ENCODE peak calls at places on chromosomes 3 and 15, in five cellular contexts. One of them, this sample, is unnamed.

GRCh38 chr3:31011383-31011782 is 116.9 kb upstream of the GADL1 start:
- DNase-seq in non-pigmented ciliary epithelial cell: no peak
- DNase-seq in NCI-H1092 treated with DMSO at 0.1 percent for 48 hours: peak
- DNase-seq in substantia nigra: no peak
- DNase-seq in stimulated activated CD4-positive, alpha-beta T cell treated with anti-CD3 and anti-CD28 coated beads, Interleukin-2, amount 100 ng/mL, for 4 hours: no peak
- DNase-seq in this sample: no peak

GRCh38 chr15:92809880-92810361 is 90.2 kb upstream of the CHD2 start:
- DNase-seq in substantia nigra: no peak
- DNase-seq in non-pigmented ciliary epithelial cell: no peak
- DNase-seq in NCI-H1092 treated with DMSO at 0.1 percent for 48 hours: peak
- DNase-seq in stimulated activated CD4-positive, alpha-beta T cell treated with anti-CD3 and anti-CD28 coated beads, Interleukin-2, amount 100 ng/mL, for 4 hours: no peak
- DNase-seq in this sample: peak

GRCh38 chr3:182527745-182528144 is 265.6 kb upstream of the ATP11B start:
- DNase-seq in non-pigmented ciliary epithelial cell: no peak
- DNase-seq in substantia nigra: no peak
- DNase-seq in NCI-H1092 treated with DMSO at 0.1 percent for 48 hours: no peak
- DNase-seq in stimulated activated CD4-positive, alpha-beta T cell treated with anti-CD3 and anti-CD28 coated beads, Interleukin-2, amount 100 ng/mL, for 4 hours: no peak
- DNase-seq in this sample: no peak

GRCh38 chr15:57160823-57161560 is 215.3 kb upstream of the CGNL1 start:
- DNase-seq in non-pigmented ciliary epithelial cell: no peak
- DNase-seq in stimulated activated CD4-positive, alpha-beta T cell treated with anti-CD3 and anti-CD28 coated beads, Interleukin-2, amount 100 ng/mL, for 4 hours: no peak
- DNase-seq in NCI-H1092 treated with DMSO at 0.1 percent for 48 hours: no peak
- DNase-seq in substantia nigra: no peak
- DNase-seq in this sample: no peak

GRCh38 chr3:56130036-56130435 is 338.2 kb downstream of the ERC2 start:
- DNase-seq in substantia nigra: no peak
- DNase-seq in NCI-H1092 treated with DMSO at 0.1 percent for 48 hours: no peak
- DNase-seq in non-pigmented ciliary epithelial cell: no peak
- DNase-seq in stimulated activated CD4-positive, alpha-beta T cell treated with anti-CD3 and anti-CD28 coated beads, Interleukin-2, amount 100 ng/mL, for 4 hours: no peak
- DNase-seq in this sample: no peak

GRCh38 chr3:194936659-194937058 is 251.0 kb downstream of the FAM43A start:
- DNase-seq in non-pigmented ciliary epithelial cell: no peak
- DNase-seq in stimulated activated CD4-positive, alpha-beta T cell treated with anti-CD3 and anti-CD28 coated beads, Interleukin-2, amount 100 ng/mL, for 4 hours: no peak
- DNase-seq in substantia nigra: no peak
- DNase-seq in NCI-H1092 treated with DMSO at 0.1 percent for 48 hours: no peak
- DNase-seq in this sample: no peak

GRCh38 chr15:49315543-49315942 is 107.5 kb upstream of the FGF7 start:
- DNase-seq in NCI-H1092 treated with DMSO at 0.1 percent for 48 hours: no peak
- DNase-seq in stimulated activated CD4-positive, alpha-beta T cell treated with anti-CD3 and anti-CD28 coated beads, Interleukin-2, amount 100 ng/mL, for 4 hours: no peak
- DNase-seq in substantia nigra: no peak
- DNase-seq in non-pigmented ciliary epithelial cell: no peak
- DNase-seq in this sample: no peak

GRCh38 chr3:117964814-117965213 is 1069.8 kb downstream of the IGSF11 start:
- DNase-seq in NCI-H1092 treated with DMSO at 0.1 percent for 48 hours: no peak
- DNase-seq in substantia nigra: no peak
- DNase-seq in stimulated activated CD4-positive, alpha-beta T cell treated with anti-CD3 and anti-CD28 coated beads, Interleukin-2, amount 100 ng/mL, for 4 hours: no peak
- DNase-seq in non-pigmented ciliary epithelial cell: no peak
- DNase-seq in this sample: no peak

GRCh38 chr3:10942806-10943205 is 49.7 kb upstream of the SLC6A1 start:
- DNase-seq in stimulated activated CD4-positive, alpha-beta T cell treated with anti-CD3 and anti-CD28 coated beads, Interleukin-2, amount 100 ng/mL, for 4 hours: no peak
- DNase-seq in substantia nigra: no peak
- DNase-seq in NCI-H1092 treated with DMSO at 0.1 percent for 48 hours: no peak
- DNase-seq in non-pigmented ciliary epithelial cell: no peak
- DNase-seq in this sample: no peak

GRCh38 chr3:172223870-172224269 is 184.5 kb downstream of the FNDC3B start:
- DNase-seq in NCI-H1092 treated with DMSO at 0.1 percent for 48 hours: no peak
- DNase-seq in non-pigmented ciliary epithelial cell: no peak
- DNase-seq in substantia nigra: no peak
- DNase-seq in stimulated activated CD4-positive, alpha-beta T cell treated with anti-CD3 and anti-CD28 coated beads, Interleukin-2, amount 100 ng/mL, for 4 hours: no peak
- DNase-seq in this sample: no peak

GRCh38 chr3:48406443-48407431 is 23.1 kb downstream of the PLXNB1 start:
- DNase-seq in NCI-H1092 treated with DMSO at 0.1 percent for 48 hours: no peak
- DNase-seq in substantia nigra: no peak
- DNase-seq in non-pigmented ciliary epithelial cell: no peak
- DNase-seq in stimulated activated CD4-positive, alpha-beta T cell treated with anti-CD3 and anti-CD28 coated beads, Interleukin-2, amount 100 ng/mL, for 4 hours: no peak
- DNase-seq in this sample: peak

GRCh38 chr3:25386686-25387271 is 41.3 kb upstream of the RARB start:
- DNase-seq in stimulated activated CD4-positive, alpha-beta T cell treated with anti-CD3 and anti-CD28 coated beads, Interleukin-2, amount 100 ng/mL, for 4 hours: no peak
- DNase-seq in NCI-H1092 treated with DMSO at 0.1 percent for 48 hours: no peak
- DNase-seq in substantia nigra: no peak
- DNase-seq in non-pigmented ciliary epithelial cell: no peak
- DNase-seq in this sample: no peak

GRCh38 chr15:101827257-101827656 is 15.3 kb downstream of the OR4F15 start:
- DNase-seq in stimulated activated CD4-positive, alpha-beta T cell treated with anti-CD3 and anti-CD28 coated beads, Interleukin-2, amount 100 ng/mL, for 4 hours: no peak
- DNase-seq in non-pigmented ciliary epithelial cell: no peak
- DNase-seq in NCI-H1092 treated with DMSO at 0.1 percent for 48 hours: no peak
- DNase-seq in substantia nigra: no peak
- DNase-seq in this sample: no peak

GRCh38 chr3:37262816-37263393 is 88.5 kb upstream of the LRRFIP2 start:
- DNase-seq in stimulated activated CD4-positive, alpha-beta T cell treated with anti-CD3 and anti-CD28 coated beads, Interleukin-2, amount 100 ng/mL, for 4 hours: no peak
- DNase-seq in non-pigmented ciliary epithelial cell: no peak
- DNase-seq in NCI-H1092 treated with DMSO at 0.1 percent for 48 hours: no peak
- DNase-seq in substantia nigra: no peak
- DNase-seq in this sample: no peak

GRCh38 chr3:172808969-172809546 is 58.5 kb downstream of the ECT2 start:
- DNase-seq in substantia nigra: no peak
- DNase-seq in stimulated activated CD4-positive, alpha-beta T cell treated with anti-CD3 and anti-CD28 coated beads, Interleukin-2, amount 100 ng/mL, for 4 hours: no peak
- DNase-seq in NCI-H1092 treated with DMSO at 0.1 percent for 48 hours: peak
- DNase-seq in non-pigmented ciliary epithelial cell: peak
- DNase-seq in this sample: no peak

GRCh38 chr3:140845878-140846277 is 95.8 kb upstream of the SLC25A36 start:
- DNase-seq in stimulated activated CD4-positive, alpha-beta T cell treated with anti-CD3 and anti-CD28 coated beads, Interleukin-2, amount 100 ng/mL, for 4 hours: no peak
- DNase-seq in NCI-H1092 treated with DMSO at 0.1 percent for 48 hours: no peak
- DNase-seq in non-pigmented ciliary epithelial cell: no peak
- DNase-seq in substantia nigra: no peak
- DNase-seq in this sample: no peak

GRCh38 chr3:72907131-72907697 is 19.4 kb downstream of the GXYLT2 start:
- DNase-seq in non-pigmented ciliary epithelial cell: no peak
- DNase-seq in stimulated activated CD4-positive, alpha-beta T cell treated with anti-CD3 and anti-CD28 coated beads, Interleukin-2, amount 100 ng/mL, for 4 hours: no peak
- DNase-seq in NCI-H1092 treated with DMSO at 0.1 percent for 48 hours: no peak
- DNase-seq in substantia nigra: no peak
- DNase-seq in this sample: no peak

GRCh38 chr15:59963925-59964324 is 40.2 kb upstream of the FOXB1 start:
- DNase-seq in stimulated activated CD4-positive, alpha-beta T cell treated with anti-CD3 and anti-CD28 coated beads, Interleukin-2, amount 100 ng/mL, for 4 hours: no peak
- DNase-seq in NCI-H1092 treated with DMSO at 0.1 percent for 48 hours: no peak
- DNase-seq in substantia nigra: no peak
- DNase-seq in non-pigmented ciliary epithelial cell: no peak
- DNase-seq in this sample: no peak